ENCODE peak calls at places on chromosomes 11 and 22, in four cellular contexts. N, V, U and X are unnamed samples.

GRCh38 chr11:74418509-74418895 is 20.3 kb upstream of the PGM2L1 start:
- DNase-seq in V (no peak), U (peak), N (no peak), X (no peak)

GRCh38 chr22:30859714-30860095 is 108.9 kb downstream of the MORC2 start:
- DNase-seq in U (no peak), N (no peak), V (no peak), X (no peak)

GRCh38 chr22:48242461-48242864 is 1480.0 kb downstream of the TBC1D22A start:
- DNase-seq in U (no peak), V (no peak), N (no peak), X (no peak)

GRCh38 chr11:126346586-126346940 is 8.9 kb upstream of the ST3GAL4 start:
- DNase-seq in U (no peak), N (no peak), V (no peak), X (no peak)

GRCh38 chr11:14267861-14268635 is 90.9 kb downstream of the RRAS2 start:
- DNase-seq in V (no peak), U (no peak), N (no peak), X (no peak)

GRCh38 chr22:23251445-23252093 is 71.3 kb downstream of the BCR start:
- DNase-seq in U (peak), N (peak), V (no peak), X (no peak)

GRCh38 chr22:31084811-31085492 is 3.8 kb downstream of the SMTN start:
- DNase-seq in U (no peak), V (peak), N (peak), X (peak)

GRCh38 chr22:37157516-37158289 is 8.0 kb upstream of the IL2RB start:
- DNase-seq in V (no peak), U (no peak), N (no peak), X (no peak)

GRCh38 chr11:56885182-56885581 is 103.5 kb upstream of the OR5AK2 start:
- DNase-seq in V (peak), N (no peak), U (peak), X (no peak)

GRCh38 chr11:129905402-129905801 is 10.0 kb upstream of the NFRKB start:
- DNase-seq in V (no peak), U (no peak), N (no peak), X (no peak)
- TF ChIP-seq FOXJ3 in V (no peak), U (no peak), N (no peak), X (no peak)

DNA sequence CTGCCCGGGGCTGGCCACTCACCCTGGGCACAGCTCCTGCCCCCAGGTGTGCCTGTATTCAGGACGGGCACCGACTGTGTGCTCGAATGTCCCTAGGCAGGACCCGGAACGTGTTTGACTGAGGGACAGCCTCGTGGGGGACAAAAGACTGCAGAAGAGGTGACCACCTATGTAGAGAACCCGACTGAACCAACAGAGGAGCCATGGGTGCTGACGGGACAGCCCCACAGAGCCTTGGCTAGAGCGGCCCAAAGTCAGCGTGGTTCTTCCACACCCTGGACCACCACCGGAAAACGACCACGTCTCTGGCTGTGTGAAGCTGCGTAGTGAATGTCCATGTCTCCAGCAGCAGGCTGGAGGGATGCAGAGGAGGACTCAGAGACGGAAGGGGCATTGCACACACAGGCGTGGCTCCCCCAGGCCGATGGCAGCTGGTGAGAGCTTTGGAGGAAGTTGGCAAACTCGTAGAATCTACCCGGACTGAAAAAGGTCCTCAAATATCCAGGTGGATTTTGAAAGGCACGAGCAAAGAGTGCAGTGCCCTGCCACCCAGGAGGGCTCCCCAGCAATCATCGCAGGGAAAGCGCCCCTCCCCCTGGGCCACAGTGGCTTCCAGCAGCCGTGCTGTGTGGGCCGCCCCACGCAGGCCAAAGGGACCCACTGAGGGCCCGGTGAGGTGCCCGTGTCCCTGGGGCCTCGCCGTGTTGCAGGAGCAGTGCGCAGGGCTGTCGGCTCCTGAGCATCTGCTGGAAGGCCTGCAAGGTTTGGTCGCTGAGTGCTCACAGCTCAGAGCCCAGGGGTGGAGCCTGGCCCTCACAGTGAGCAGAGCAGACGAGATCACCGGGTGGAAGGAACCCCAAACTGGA is 17.5 kb upstream of the MUC5B start:
- DNase-seq in V (peak), U (no peak), N (no peak), X (peak)
- TF ChIP-seq FOXJ3 in V (no peak), U (no peak), N (no peak), X (no peak)

GRCh38 chr11:64810891-64811272 is 531 bp upstream of the MEN1 start:
- DNase-seq in N (no peak), U (peak), V (no peak), X (peak)
- TF ChIP-seq FOXJ3 in N (no peak), U (no peak), V (no peak), X (no peak)

GRCh38 chr11:112499908-112500204 is 239.2 kb upstream of the PLET1 start:
- DNase-seq in U (no peak), V (no peak), N (no peak), X (no peak)

GRCh38 chr11:112507281-112507680 is 246.6 kb upstream of the PLET1 start:
- DNase-seq in V (no peak), N (no peak), U (no peak), X (no peak)

GRCh38 chr11:112506852-112507251 is 246.2 kb upstream of the PLET1 start:
- DNase-seq in V (no peak), U (no peak), N (no peak), X (no peak)

GRCh38 chr11:112503410-112503809 is 242.8 kb upstream of the PLET1 start:
- DNase-seq in N (no peak), V (no peak), U (no peak), X (no peak)

GRCh38 chr11:112504056-112504455 is 243.4 kb upstream of the PLET1 start:
- DNase-seq in V (no peak), N (no peak), U (no peak), X (no peak)
- TF ChIP-seq FOXJ3 in V (no peak), N (no peak), U (no peak), X (no peak)

GRCh38 chr11:2670541-2671100 is 29.2 kb downstream of the KCNQ1OT1 start:
- DNase-seq in V (no peak), N (no peak), U (no peak), X (no peak)
- TF ChIP-seq FOXJ3 in V (no peak), N (no peak), U (no peak), X (no peak)

GRCh38 chr11:119025978-119026766 is 4.5 kb downstream of the SLC37A4 start:
- DNase-seq in U (no peak), N (no peak), V (no peak), X (no peak)
- TF ChIP-seq FOXJ3 in U (no peak), N (no peak), V (no peak), X (no peak)

GRCh38 chr22:38656256-38657148 is at the start of the genes CBY1 and FAM227A:
- DNase-seq in V (peak), N (peak), U (peak), X (peak)

GRCh38 chr22:38653741-38654140 is 2.5 kb downstream of the FAM227A start:
- DNase-seq in V (no peak), N (no peak), U (no peak), X (no peak)

GRCh38 chr22:38652858-38653257 is 3.3 kb downstream of the FAM227A start:
- DNase-seq in U (no peak), V (no peak), N (no peak), X (no peak)

GRCh38 chr22:38657248-38657909 is 941 bp downstream of the CBY1 start:
- DNase-seq in U (peak), V (peak), N (no peak), X (peak)

DNA sequence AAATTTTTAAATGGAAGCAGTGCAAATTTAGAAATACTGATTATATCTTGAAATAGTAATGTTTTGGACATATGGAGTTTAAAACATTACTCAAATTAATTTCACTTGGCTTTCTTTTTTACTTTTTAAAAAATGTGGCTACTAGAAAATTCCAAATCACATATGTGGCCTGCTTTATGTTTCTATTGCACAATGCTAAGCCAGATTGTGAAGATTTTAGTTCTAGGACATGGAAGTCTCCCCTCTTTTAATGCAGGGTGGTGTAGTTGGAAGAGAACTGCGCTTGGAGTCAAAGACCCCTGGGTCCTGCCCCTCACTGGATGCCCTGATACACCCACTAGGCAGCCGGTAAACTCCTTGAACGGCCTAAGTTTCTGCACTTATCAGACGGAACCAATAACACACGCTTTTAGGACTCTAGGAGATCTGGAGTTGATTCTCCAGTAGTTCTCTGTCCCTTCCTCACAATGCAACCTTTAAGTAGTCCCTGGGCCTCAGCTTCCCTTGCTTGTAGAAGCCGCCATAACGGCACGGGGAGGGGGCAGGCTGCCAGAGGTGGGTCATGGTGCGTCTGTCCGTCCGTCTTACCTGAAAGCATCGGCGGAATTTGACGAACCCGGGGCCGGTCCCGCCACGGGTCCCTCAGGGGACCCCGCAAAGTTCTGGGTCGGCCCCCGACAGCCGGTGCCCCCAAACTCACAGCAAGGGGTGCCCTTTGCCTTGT is 498 bp downstream of the FAM227A start:
- DNase-seq in U (no peak), N (no peak), V (peak), X (no peak)
- TF ChIP-seq FOXJ3 in U (no peak), N (no peak), V (no peak), X (no peak)